ENCODE peak calls at places on chromosomes 12 and 14, in eight cellular contexts. U, V, M, E, H, Q, D and C are unnamed samples.

GRCh38 chr12:112809684-112810083 is 18.1 kb downstream of the RPH3A start:
- DNase-seq in U (no peak), V (no peak), M (no peak), E (no peak), H (no peak), Q (no peak), D (no peak), C (no peak)

GRCh38 chr14:39734306-39734705 is 302.1 kb upstream of the FBXO33 start:
- DNase-seq in U (no peak), V (peak; percentile 34), M (no peak), E (no peak), H (no peak), Q (no peak), D (no peak), C (no peak)

GRCh38 chr12:51160814-51161459 is 12.0 kb downstream of the TFCP2 start:
- DNase-seq in U (no peak), V (no peak), M (no peak), E (no peak), H (no peak), Q (no peak), D (no peak), C (no peak)

GRCh38 chr12:79689477-79690155 is 1.1 kb downstream of the PAWR start:
- DNase-seq in U (peak; percentile 38), V (peak; percentile 49), M (no peak), E (peak; percentile 81), H (no peak), Q (no peak), D (peak; percentile 16), C (peak; percentile 30)

GRCh38 chr14:97410667-97411286 is 613.6 kb downstream of the VRK1 start:
- DNase-seq in U (no peak), V (no peak), M (no peak), E (no peak), H (no peak), Q (no peak), D (no peak), C (no peak)

GRCh38 chr12:45914090-45914489 is 76.3 kb downstream of the SCAF11 start:
- DNase-seq in U (no peak), V (no peak), M (no peak), E (no peak), H (no peak), Q (peak; percentile 62), D (no peak), C (no peak)

GRCh38 chr12:72226510-72226909 is 45.7 kb upstream of the TRHDE start:
- DNase-seq in U (no peak), V (no peak), M (no peak), E (no peak), H (no peak), Q (no peak), D (no peak), C (no peak)

GRCh38 chr12:7302536-7303113 is 1.2 kb upstream of the ACSM4 start:
- DNase-seq in U (no peak), V (no peak), M (no peak), E (no peak), H (no peak), Q (no peak), D (no peak), C (no peak)

GRCh38 chr12:90905691-90906370 is 49.1 kb downstream of the CCER1 start:
- DNase-seq in U (no peak), V (no peak), M (no peak), E (no peak), H (no peak), Q (no peak), D (no peak), C (no peak)

GRCh38 chr12:62190921-62191746 is 69.1 kb upstream of the USP15 start:
- DNase-seq in U (no peak), V (peak; percentile 58), M (peak; percentile 4), E (peak; percentile 78), H (no peak), Q (no peak), D (peak; percentile 21), C (peak; percentile 15)

GRCh38 chr12:42673535-42673934 is 84.0 kb upstream of the PRICKLE1 start:
- DNase-seq in U (no peak), V (no peak), M (no peak), E (no peak), H (no peak), Q (no peak), D (no peak), C (no peak)

GRCh38 chr14:93234798-93235197 is 27.7 kb downstream of the UBR7 start:
- DNase-seq in U (peak; percentile 34), V (no peak), M (no peak), E (no peak), H (no peak), Q (no peak), D (no peak), C (no peak)

GRCh38 chr14:68624541-68625220 is 168.2 kb downstream of the ZFP36L1 start:
- DNase-seq in U (no peak), V (no peak), M (no peak), E (no peak), H (no peak), Q (no peak), D (no peak), C (no peak)

GRCh38 chr14:103129301-103130016 is 6.2 kb downstream of the TNFAIP2 start:
- DNase-seq in U (no peak), V (no peak), M (no peak), E (no peak), H (no peak), Q (no peak), D (no peak), C (no peak)